ENCODE peak calls at places on chromosomes 16 and 17, in four cellular contexts. R is K562, I is HepG2, E is H1. G is an unnamed sample.
A peak's percentile ranks its signal among the peaks of the same experiment; 100 is the strongest.

GRCh38 chr17:65270932-65271700 is 133.9 kb downstream of the RGS9 start:
- DNase-seq in R (no peak), I (no peak), E (no peak), G (no peak)

GRCh38 chr17:71232801-71233559 is 887.8 kb upstream of the SOX9 start:
- DNase-seq in R (no peak), I (no peak), E (no peak), G (no peak)

GRCh38 chr17:77280304-77280910 is 139.6 kb downstream of the SEC14L1 start:
- DNase-seq in R (no peak), I (no peak), E (peak; percentile 66), G (no peak)

GRCh38 chr16:83653785-83654184 is 154.0 kb upstream of the HSBP1 start:
- DNase-seq in R (no peak), I (no peak), E (no peak), G (no peak)

GRCh38 chr17:20142268-20142667 is 133.1 kb downstream of the SPECC1 start:
- DNase-seq in R (no peak), I (no peak), E (no peak), G (no peak)

GRCh38 chr17:45156242-45156641 is 5.4 kb upstream of the HEXIM2 start:
- DNase-seq in R (no peak), I (no peak), E (no peak), G (no peak)

GRCh38 chr17:9994761-9995160 is 89.7 kb upstream of the RCVRN start:
- DNase-seq in R (no peak), I (no peak), E (no peak), G (no peak)

GRCh38 chr16:70746708-70747424 is 54.1 kb downstream of the VAC14 start:
- DNase-seq in R (peak; percentile 79), I (peak; percentile 99), E (no peak), G (no peak)

GRCh38 chr17:77675411-77675810 is 283.1 kb upstream of the TNRC6C start:
- DNase-seq in R (no peak), I (no peak), E (no peak), G (no peak)

GRCh38 chr17:70544307-70544706 is 375.0 kb downstream of the KCNJ2 start:
- DNase-seq in R (no peak), I (no peak), E (no peak), G (no peak)

GRCh38 chr17:49447603-49448325 is 33.1 kb upstream of the PHB1 start:
- DNase-seq in R (no peak), I (no peak), E (no peak), G (no peak)

GRCh38 chr17:77857613-77858012 is 100.9 kb upstream of the TNRC6C start:
- DNase-seq in R (no peak), I (no peak), E (no peak), G (no peak)

GRCh38 chr16:15046692-15047376 is 9.0 kb downstream of the NTAN1 start:
- DNase-seq in R (peak; percentile 39), I (no peak), E (no peak), G (no peak)

GRCh38 chr16:8962393-8963009 is 1.2 kb downstream of the USP7 start:
- DNase-seq in R (peak; percentile 48), I (no peak), E (no peak), G (no peak)

GRCh38 chr17:80743181-80743771 is 198.6 kb downstream of the RPTOR start:
- DNase-seq in R (no peak), I (no peak), E (no peak), G (no peak)

GRCh38 chr17:1126801-1127550 is 52.8 kb downstream of the ABR start:
- DNase-seq in R (no peak), I (no peak), E (no peak), G (no peak)

GRCh38 chr17:49249292-49249794 is 18.8 kb upstream of the PHOSPHO1 start:
- DNase-seq in R (peak; percentile 73), I (no peak), E (no peak), G (no peak)

GRCh38 chr16:67862623-67863583 is 9.9 kb upstream of the EDC4 start:
- DNase-seq in R (no peak), I (no peak), E (no peak), G (no peak)

GRCh38 chr17:49381033-49381432 is 19.0 kb upstream of the ZNF652 start:
- DNase-seq in R (peak; percentile 35), I (no peak), E (no peak), G (no peak)

GRCh38 chr17:38577244-38577643 is 28.5 kb downstream of the SRCIN1 start:
- DNase-seq in R (no peak), I (no peak), E (no peak), G (no peak)

GRCh38 chr17:38579934-38580333 is 25.8 kb downstream of the SRCIN1 start:
- DNase-seq in R (peak; percentile 80), I (peak; percentile 71), E (peak; percentile 83), G (no peak)

GRCh38 chr17:38578641-38579480 is 26.9 kb downstream of the SRCIN1 start:
- DNase-seq in R (no peak), I (no peak), E (no peak), G (no peak)

GRCh38 chr17:38577645-38578173 is 28.0 kb downstream of the SRCIN1 start:
- DNase-seq in R (no peak), I (no peak), E (no peak), G (no peak)

GRCh38 chr17:38578229-38578628 is 27.5 kb downstream of the SRCIN1 start:
- DNase-seq in R (no peak), I (no peak), E (no peak), G (no peak)
- TF ChIP-seq BRCA1 in R (no peak), I (no peak), E (no peak), G (no peak)

GRCh38 chr17:43092891-43093290 is 32.3 kb downstream of the BRCA1 start:
- DNase-seq in R (no peak), I (no peak), E (no peak), G (no peak)
- TF ChIP-seq BRCA1 in R (no peak), I (no peak), E (no peak), G (no peak)

DNA sequence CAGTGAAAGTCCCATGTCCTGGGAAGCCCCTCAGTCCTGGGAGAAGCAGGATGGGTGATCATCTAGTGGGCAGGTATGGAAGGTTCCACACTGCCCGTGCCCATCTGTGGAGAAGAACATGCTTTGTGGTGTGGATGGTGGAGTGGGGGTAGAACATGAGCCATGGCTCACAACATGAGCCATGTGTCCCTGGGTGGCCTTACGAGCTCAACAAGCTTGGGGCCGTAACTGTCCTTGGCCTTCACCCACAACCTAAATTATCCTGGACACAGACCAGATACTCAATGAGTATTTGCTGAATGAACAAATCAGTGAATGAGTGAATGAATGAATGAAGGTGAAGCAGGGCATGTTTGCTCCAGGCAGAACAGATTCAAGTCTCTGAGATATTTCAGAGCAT is 13.5 kb downstream of the SOX8 start:
- DNase-seq in R (no peak), I (no peak), E (no peak), G (no peak)
- TF ChIP-seq BRCA1 in R (no peak), I (no peak), E (no peak), G (no peak)

GRCh38 chr17:62931101-62931500 is 34.9 kb upstream of the TANC2 start:
- DNase-seq in R (no peak), I (no peak), E (no peak), G (no peak)

GRCh38 chr17:62937636-62938035 is 28.4 kb upstream of the TANC2 start:
- DNase-seq in R (no peak), I (no peak), E (no peak), G (no peak)

GRCh38 chr17:62935481-62935880 is 30.6 kb upstream of the TANC2 start:
- DNase-seq in R (no peak), I (no peak), E (no peak), G (no peak)

GRCh38 chr17:62929320-62929719 is 36.7 kb upstream of the TANC2 start:
- DNase-seq in R (no peak), I (no peak), E (no peak), G (no peak)

DNA sequence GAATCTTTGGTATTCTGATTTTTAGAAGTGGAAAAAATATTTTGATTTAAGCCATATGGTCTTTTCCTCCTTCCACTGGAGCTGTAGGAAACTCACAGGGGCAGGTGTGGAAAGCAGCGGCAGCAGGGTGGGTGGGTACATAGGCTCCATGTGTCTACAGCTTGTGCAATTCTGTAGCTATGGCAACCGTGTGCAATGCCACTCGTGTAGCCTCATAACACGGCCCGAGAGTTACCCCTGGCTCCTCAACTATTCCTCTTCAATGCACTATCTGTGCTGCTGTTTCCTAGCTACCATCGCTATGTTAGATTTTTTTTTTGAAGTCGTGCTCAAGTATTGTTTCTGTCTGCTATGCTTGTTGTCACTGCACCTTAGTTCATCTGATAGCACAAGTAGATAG is 32.0 kb upstream of the TANC2 start:
- DNase-seq in R (no peak), I (no peak), E (no peak), G (no peak)
- TF ChIP-seq BRCA1 in R (no peak), I (no peak), E (no peak), G (no peak)

DNA sequence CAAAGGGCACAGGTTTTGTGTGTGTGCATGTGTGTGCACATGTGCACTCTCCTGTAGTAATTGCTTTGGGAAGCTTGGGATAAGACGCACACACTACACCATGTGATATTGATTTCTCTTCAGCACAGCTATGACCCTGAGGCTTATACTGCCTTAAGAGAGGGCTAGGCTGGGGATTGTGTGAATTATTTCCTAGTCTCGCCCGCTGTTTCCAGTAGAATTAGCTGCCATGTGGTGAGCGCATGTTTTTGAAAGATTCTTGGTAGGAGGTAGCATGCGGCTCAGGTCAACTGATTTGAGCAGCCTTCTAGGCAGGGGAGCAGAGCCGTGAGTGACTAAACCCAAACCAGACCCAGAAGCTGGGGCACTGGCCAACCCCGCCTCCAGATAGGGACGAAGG is 61.2 kb upstream of the ELAC2 start:
- DNase-seq in R (no peak), I (no peak), E (no peak), G (no peak)
- TF ChIP-seq BRCA1 in R (no peak), I (no peak), E (no peak), G (no peak)

GRCh38 chr16:72285728-72286127 is 113.8 kb upstream of the PMFBP1 start:
- DNase-seq in R (no peak), I (no peak), E (no peak), G (no peak)

GRCh38 chr16:72286936-72287620 is 115.1 kb upstream of the PMFBP1 start:
- DNase-seq in R (no peak), I (no peak), E (no peak), G (no peak)

GRCh38 chr16:72285324-72285723 is 113.4 kb upstream of the PMFBP1 start:
- DNase-seq in R (no peak), I (no peak), E (peak; percentile 47), G (no peak)

GRCh38 chr16:72282338-72282737 is 110.4 kb upstream of the PMFBP1 start:
- DNase-seq in R (no peak), I (no peak), E (no peak), G (no peak)

DNA sequence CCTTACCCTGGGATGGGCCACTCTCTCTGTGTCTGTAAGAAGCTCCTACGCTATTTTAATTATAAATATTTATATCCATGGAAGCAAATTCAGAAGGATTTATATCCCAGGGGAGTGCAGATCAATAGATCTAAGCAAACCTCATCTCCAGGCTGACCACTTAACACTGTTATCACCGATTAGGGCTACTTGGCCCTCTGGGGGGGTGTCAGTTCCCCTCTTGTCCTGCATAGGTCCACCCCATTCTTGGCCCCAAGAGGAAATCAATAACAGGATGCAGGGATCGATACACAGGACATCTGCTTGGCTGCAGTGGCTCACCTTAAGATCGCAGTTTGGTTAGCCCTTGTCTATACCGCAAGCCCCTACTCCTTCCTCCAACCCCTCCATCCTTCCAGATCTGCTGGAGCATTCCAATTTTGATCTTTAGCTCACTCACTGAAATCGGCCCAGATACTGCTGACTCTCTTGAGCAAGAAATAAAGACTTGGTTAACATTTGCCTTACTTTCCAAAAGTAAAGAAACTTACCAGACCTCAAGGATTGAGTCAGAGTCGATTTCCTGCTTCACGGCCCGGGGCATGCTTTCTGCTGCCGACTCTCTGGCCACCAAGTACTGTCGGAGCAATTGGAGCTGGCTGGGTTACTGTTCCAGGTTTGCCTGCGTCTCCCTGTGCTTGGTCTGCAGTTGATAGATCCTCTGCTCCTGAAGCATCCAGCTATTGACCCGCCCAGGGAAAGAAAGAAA is 112.3 kb upstream of the PMFBP1 start:
- DNase-seq in R (no peak), I (no peak), E (no peak), G (no peak)
- TF ChIP-seq BRCA1 in R (no peak), I (no peak), E (no peak), G (no peak)

G was measured in GM12878.